ENCODE peak calls at places on chromosomes 16 and 17, in ten cellular contexts. M, Y, T, B, R, H, G, D, N and A are unnamed samples.

GRCh38 chr17:53588317-53588716 is 234.4 kb upstream of the KIF2B start:
- DNase-seq in H (no peak), D (no peak), Y (no peak), T (no peak), N (no peak), M (no peak), R (no peak), G (no peak), B (no peak), A (no peak)

GRCh38 chr17:82216301-82217119 is 3.9 kb upstream of the CCDC57 start:
- DNase-seq in D (no peak), G (peak; percentile 92), M (no peak), B (peak; percentile 85), Y (peak; percentile 74), T (no peak), R (no peak), H (peak; percentile 89), N (no peak), A (peak; percentile 88)

GRCh38 chr17:49585422-49586027 is 9.9 kb downstream of the NXPH3 start:
- DNase-seq in T (no peak), G (no peak), Y (no peak), H (no peak), M (no peak), R (no peak), N (no peak), D (peak; percentile 72), B (no peak), A (no peak)

GRCh38 chr17:71184716-71185115 is 936.1 kb upstream of the SOX9 start:
- DNase-seq in R (no peak), B (no peak), M (peak; percentile 3), N (no peak), H (no peak), D (no peak), Y (no peak), G (no peak), T (no peak), A (no peak)

GRCh38 chr17:31522987-31523495 is 131.6 kb downstream of the RAB11FIP4 start:
- DNase-seq in M (no peak), G (no peak), N (no peak), Y (no peak), H (no peak), T (no peak), D (no peak), B (no peak), R (no peak), A (no peak)

GRCh38 chr17:46876353-46876887 is 25.0 kb downstream of the WNT9B start:
- DNase-seq in R (no peak), H (peak; percentile 86), B (peak; percentile 61), D (no peak), G (no peak), Y (no peak), N (no peak), M (no peak), T (no peak), A (peak; percentile 90)

GRCh38 chr16:66590322-66590721 is 11.1 kb downstream of the CMTM2 start:
- DNase-seq in H (no peak), D (no peak), Y (no peak), G (peak; percentile 7), N (no peak), M (no peak), T (no peak), B (no peak), R (no peak), A (no peak)

GRCh38 chr16:24189941-24190340 is 66.2 kb upstream of the CACNG3 start:
- DNase-seq in N (no peak), Y (no peak), M (no peak), B (no peak), H (no peak), T (no peak), D (no peak), R (no peak), G (no peak), A (no peak)

DNA sequence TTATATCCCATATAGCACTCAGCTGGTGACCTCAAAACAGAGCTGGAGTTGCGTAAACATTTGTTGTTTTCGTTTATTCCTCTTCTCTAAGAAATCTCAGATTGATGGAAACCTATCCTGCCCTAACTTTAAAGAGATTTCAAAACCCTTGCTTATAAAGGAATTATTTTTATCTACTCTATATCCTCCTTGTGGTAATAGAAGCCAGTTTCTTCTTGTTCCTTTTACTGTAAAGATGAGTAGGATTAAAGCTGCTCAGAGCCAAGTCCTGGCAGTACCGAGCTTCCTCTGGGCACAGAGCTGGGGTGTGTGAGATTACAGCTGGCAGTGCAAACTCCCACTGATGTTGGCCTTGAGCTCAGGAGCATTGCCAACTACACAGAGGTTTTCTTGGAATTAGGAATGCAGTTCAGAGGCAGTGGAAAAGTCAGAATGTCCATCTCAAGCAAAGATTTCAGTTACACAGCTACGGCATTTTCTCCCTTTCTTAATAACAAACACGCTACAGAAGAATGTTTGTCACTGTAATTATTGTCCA is 1.4 kb downstream of the KCTD2 start:
- DNase-seq in Y (no peak), G (peak; percentile 79), T (peak; percentile 27), R (no peak), D (no peak), H (peak; percentile 41), B (no peak), M (no peak), N (no peak), A (peak; percentile 66)
- TF ChIP-seq POLR2A in Y (no peak), G (peak; percentile 39), T (no peak), R (no peak), D (no peak), H (no peak), B (no peak), M (no peak), N (no peak), A (no peak)

GRCh38 chr16:89217138-89217387 is 440 bp upstream of the ZNF778 start:
- DNase-seq in G (no peak), M (no peak), H (no peak), R (no peak), D (no peak), B (no peak), T (no peak), Y (no peak), N (no peak), A (no peak)

GRCh38 chr16:89219365-89219764 is 1.9 kb downstream of the ZNF778 start:
- DNase-seq in Y (no peak), T (no peak), G (no peak), H (no peak), M (no peak), R (no peak), B (no peak), D (no peak), N (no peak), A (no peak)

GRCh38 chr16:89221604-89222003 is 4.1 kb downstream of the ZNF778 start:
- DNase-seq in H (no peak), M (no peak), D (no peak), Y (no peak), N (no peak), R (no peak), B (no peak), G (no peak), T (no peak), A (no peak)

GRCh38 chr16:89217388-89218191 is at the start of gene ZNF778:
- DNase-seq in B (peak; percentile 73), H (peak; percentile 87), M (peak; percentile 73), D (peak; percentile 94), T (peak; percentile 77), G (peak; percentile 90), R (peak; percentile 67), N (peak; percentile 75), Y (peak; percentile 83), A (peak; percentile 81)

GRCh38 chr16:89216315-89217137 is 977 bp upstream of the ZNF778 start:
- DNase-seq in B (peak; percentile 73), H (peak; percentile 82), Y (peak; percentile 89), D (peak; percentile 79), R (peak; percentile 69), M (peak; percentile 74), G (peak; percentile 92), T (peak; percentile 73), N (peak; percentile 75), A (peak; percentile 85)
- H3K27ac ChIP-seq in B (peak overlapping the region; percentile 74), H (peak overlapping the region; percentile 92), Y (peak overlapping the region; percentile 97), D (peak overlapping the region; percentile 95), R (peak overlapping the region; percentile 93), M (peak overlapping the region; percentile 99), G (peak overlapping the region; percentile 88), T (no peak overlapping the region), N (peak overlapping the region; percentile 92), A (peak overlapping the region; percentile 97)

DNA sequence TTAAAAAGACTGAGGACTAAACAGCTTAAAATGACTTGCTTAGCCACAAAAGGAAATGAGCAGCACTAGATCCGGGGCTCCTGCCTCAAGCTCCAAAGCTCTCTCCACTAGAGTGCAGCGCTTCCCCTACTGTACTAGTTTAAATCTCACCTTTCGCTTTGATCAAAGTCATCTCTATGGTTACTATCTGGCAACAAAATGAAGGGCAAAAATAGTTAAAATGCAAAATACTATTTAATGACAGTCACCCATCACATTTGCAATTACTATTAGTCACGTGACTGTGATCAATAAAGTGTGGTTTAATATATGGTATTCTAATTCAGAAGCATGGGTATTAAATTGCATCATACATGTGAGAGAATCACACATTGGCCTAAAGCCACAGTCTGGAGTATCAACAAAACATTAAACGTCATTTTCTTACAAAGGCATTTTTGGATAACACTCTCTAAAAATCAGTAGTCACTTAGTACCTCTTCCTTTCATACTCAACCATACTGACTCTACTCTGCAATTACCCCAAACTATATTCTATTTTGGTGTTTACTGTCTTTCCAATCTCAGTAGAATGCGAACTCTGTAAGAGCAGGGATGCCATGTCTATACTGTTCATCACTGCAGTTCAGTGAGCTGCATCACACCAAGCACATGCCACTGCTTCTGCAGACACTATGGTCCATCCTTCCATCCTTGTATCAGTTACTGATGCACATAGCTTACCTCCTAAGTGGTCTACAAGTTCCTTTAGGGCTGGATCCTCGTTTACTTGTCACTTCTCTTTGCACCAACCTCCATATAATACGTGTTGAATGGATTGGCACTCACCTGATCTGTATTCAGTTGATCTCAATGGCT is 6.2 kb downstream of the PSMD12 start:
- DNase-seq in H (no peak), T (no peak), B (peak; percentile 46), D (peak; percentile 40), G (no peak), M (no peak), R (no peak), Y (no peak), N (no peak), A (no peak)
- TF ChIP-seq CTCF in H (no peak), T (no peak), B (peak; percentile 65), D (peak; percentile 32), G (peak; percentile 13), M (no peak), R (no peak), Y (peak; percentile 22), N (no peak), A (no peak)

GRCh38 chr17:8955560-8955959 is 9.9 kb downstream of the PIK3R5 start:
- DNase-seq in B (no peak), N (no peak), M (no peak), T (no peak), R (no peak), D (no peak), H (no peak), Y (no peak), G (no peak), A (peak; percentile 65)

GRCh38 chr17:8956521-8956920 is 9.0 kb downstream of the PIK3R5 start:
- DNase-seq in Y (no peak), M (no peak), G (no peak), R (no peak), B (no peak), H (no peak), N (no peak), D (no peak), T (no peak), A (no peak)

GRCh38 chr17:8955021-8955420 is 10.5 kb downstream of the PIK3R5 start:
- DNase-seq in T (no peak), Y (no peak), D (no peak), R (no peak), B (no peak), H (no peak), G (no peak), N (no peak), M (no peak), A (no peak)

GRCh38 chr17:8953152-8953885 is 12.2 kb downstream of the PIK3R5 start:
- DNase-seq in G (no peak), Y (no peak), T (no peak), M (no peak), N (no peak), D (no peak), H (no peak), R (no peak), B (no peak), A (no peak)

DNA sequence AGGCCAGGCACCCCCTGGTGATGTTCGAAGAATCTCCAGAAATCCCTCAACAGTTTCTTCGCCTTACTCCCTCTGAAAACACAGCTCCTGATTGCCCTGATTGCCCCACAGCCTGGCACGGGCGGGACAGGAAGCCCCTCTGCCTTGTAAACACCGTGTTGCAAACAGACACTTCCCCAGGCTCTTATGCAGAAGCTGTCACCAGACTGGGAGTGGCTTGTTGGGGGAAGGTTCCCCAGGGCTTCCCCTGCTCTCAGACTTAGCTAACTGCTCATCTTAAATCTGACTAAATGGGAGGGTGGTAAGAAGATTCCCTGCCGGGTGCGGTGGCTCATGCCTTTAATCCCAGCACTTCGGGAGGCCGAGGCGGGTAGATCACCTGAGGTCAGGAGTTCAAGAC is 11.2 kb downstream of the PIK3R5 start:
- DNase-seq in D (no peak), T (no peak), R (peak; percentile 35), H (peak; percentile 50), M (peak; percentile 41), B (no peak), N (peak; percentile 24), Y (peak; percentile 88), G (peak; percentile 78), A (peak; percentile 78)
- TF ChIP-seq POLR2A in D (no peak), T (no peak), R (peak; percentile 16), H (no peak), M (no peak), B (no peak), N (no peak), Y (no peak), G (no peak), A (no peak)